ENCODE peak calls at places on chromosomes 6 and 20, in four cellular contexts. A is HCT116, T is Panc1, R is HepG2. D is an unnamed sample.

GRCh38 chr6:53793318-53793975 is 1.4 kb upstream of the LRRC1 start:
- DNase-seq in A (peak), T (peak), R (peak), D (no peak)

GRCh38 chr6:32867022-32867477 is 13.1 kb downstream of the PSMB9 start:
- DNase-seq in A (no peak), T (no peak), R (no peak), D (no peak)

GRCh38 chr20:63624486-63624885 is 2.4 kb downstream of the GMEB2 start:
- DNase-seq in A (no peak), T (no peak), R (peak), D (no peak)

GRCh38 chr6:106913676-106914280 is 60.8 kb downstream of the CD24 start:
- DNase-seq in A (no peak), T (no peak), R (peak), D (no peak)

GRCh38 chr6:136173519-136174507 is 76.3 kb downstream of the MTFR2 start:
- DNase-seq in A (no peak), T (no peak), R (no peak), D (no peak)

GRCh38 chr6:15023448-15023847 is 222.4 kb upstream of the JARID2 start:
- DNase-seq in A (no peak), T (no peak), R (no peak), D (no peak)

GRCh38 chr6:113734886-113735481 is 122.2 kb upstream of the MARCKS start:
- DNase-seq in A (no peak), T (no peak), R (no peak), D (no peak)

GRCh38 chr6:31734703-31735500 is 1.4 kb downstream of the CLIC1 start:
- DNase-seq in A (no peak), T (no peak), R (peak), D (peak)

GRCh38 chr6:21539621-21540100 is 53.9 kb upstream of the SOX4 start:
- DNase-seq in A (no peak), T (no peak), R (no peak), D (no peak)

GRCh38 chr6:17927705-17928104 is 59.7 kb downstream of the KIF13A start:
- DNase-seq in A (no peak), T (no peak), R (no peak), D (no peak)

GRCh38 chr6:150004101-150004782 is 21.1 kb downstream of the RAET1L start:
- DNase-seq in A (no peak), T (no peak), R (no peak), D (no peak)

GRCh38 chr20:5118220-5119142 is 1.3 kb downstream of the PCNA start:
- DNase-seq in A (no peak), T (no peak), R (no peak), D (no peak)

GRCh38 chr6:128725271-128726233 is 157.4 kb upstream of the LAMA2 start:
- DNase-seq in A (peak), T (peak), R (peak), D (peak)

GRCh38 chr6:154675602-154676088 is 57.6 kb upstream of the SCAF8 start:
- DNase-seq in A (peak), T (peak), R (peak), D (peak)

GRCh38 chr6:105713474-105714118 is 310.7 kb upstream of the PREP start:
- DNase-seq in A (peak), T (no peak), R (no peak), D (peak)

GRCh38 chr6:9834233-9834632 is 580.6 kb downstream of the TFAP2A start:
- DNase-seq in A (no peak), T (no peak), R (no peak), D (no peak)
- TF ChIP-seq TCF7L2 in A (no peak), T (no peak), R (no peak), D (no peak)

GRCh38 chr6:165383323-165383722 is 73.9 kb upstream of the C6orf118 start:
- DNase-seq in A (no peak), T (no peak), R (no peak), D (no peak)
- TF ChIP-seq TCF7L2 in A (no peak), T (no peak), R (no peak), D (no peak)

GRCh38 chr6:40159865-40160264 is 225.6 kb upstream of the MOCS1 start:
- DNase-seq in A (no peak), T (no peak), R (no peak), D (no peak)

GRCh38 chr6:40164345-40164755 is 230.1 kb upstream of the MOCS1 start:
- DNase-seq in A (no peak), T (no peak), R (no peak), D (peak)

GRCh38 chr6:40163924-40164323 is 229.7 kb upstream of the MOCS1 start:
- DNase-seq in A (no peak), T (no peak), R (no peak), D (peak)

GRCh38 chr6:40162074-40162473 is 227.8 kb upstream of the MOCS1 start:
- DNase-seq in A (no peak), T (no peak), R (no peak), D (no peak)

GRCh38 chr6:40160826-40161225 is 226.6 kb upstream of the MOCS1 start:
- DNase-seq in A (no peak), T (no peak), R (no peak), D (no peak)
- TF ChIP-seq TCF7L2 in A (no peak), T (no peak), R (no peak), D (no peak)

DNA sequence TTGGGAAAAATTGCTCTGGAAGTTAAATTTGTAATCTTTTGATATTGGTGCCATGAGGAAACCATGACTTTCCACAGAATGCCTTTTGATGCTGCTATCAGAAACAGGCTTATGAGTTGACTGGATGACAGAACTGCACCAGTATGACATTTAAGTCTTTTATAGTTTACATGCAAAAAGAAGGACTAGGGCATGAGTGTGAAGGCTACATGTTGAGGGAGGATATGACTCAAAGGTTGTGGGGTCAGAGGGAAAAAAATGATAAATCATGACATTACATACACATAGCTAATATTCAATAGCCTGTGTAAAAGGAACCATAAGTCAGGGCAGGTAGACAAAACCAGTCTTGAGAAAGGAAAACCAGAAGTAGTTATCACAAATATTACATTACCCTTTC is 182.2 kb downstream of the COL12A1 start:
- DNase-seq in A (no peak), T (no peak), R (no peak), D (no peak)
- TF ChIP-seq TCF7L2 in A (no peak), T (no peak), R (no peak), D (no peak)

GRCh38 chr6:26550250-26550993 is 12.3 kb downstream of the HMGN4 start:
- DNase-seq in A (no peak), T (no peak), R (peak), D (peak)
- TF ChIP-seq TCF7L2 in A (no peak), T (peak), R (no peak), D (no peak)

GRCh38 chr6:628772-629171 is 28.1 kb downstream of the HUS1B start:
- DNase-seq in A (no peak), T (no peak), R (no peak), D (no peak)

GRCh38 chr6:621916-622315 is 35.0 kb downstream of the HUS1B start:
- DNase-seq in A (no peak), T (no peak), R (no peak), D (no peak)

GRCh38 chr6:624979-625378 is 31.9 kb downstream of the HUS1B start:
- DNase-seq in A (no peak), T (no peak), R (no peak), D (no peak)

GRCh38 chr6:622462-622861 is 34.4 kb downstream of the HUS1B start:
- DNase-seq in A (no peak), T (no peak), R (no peak), D (no peak)

GRCh38 chr6:626236-626635 is 30.7 kb downstream of the HUS1B start:
- DNase-seq in A (no peak), T (no peak), R (no peak), D (no peak)
- TF ChIP-seq TCF7L2 in A (no peak), T (no peak), R (no peak), D (no peak)

DNA sequence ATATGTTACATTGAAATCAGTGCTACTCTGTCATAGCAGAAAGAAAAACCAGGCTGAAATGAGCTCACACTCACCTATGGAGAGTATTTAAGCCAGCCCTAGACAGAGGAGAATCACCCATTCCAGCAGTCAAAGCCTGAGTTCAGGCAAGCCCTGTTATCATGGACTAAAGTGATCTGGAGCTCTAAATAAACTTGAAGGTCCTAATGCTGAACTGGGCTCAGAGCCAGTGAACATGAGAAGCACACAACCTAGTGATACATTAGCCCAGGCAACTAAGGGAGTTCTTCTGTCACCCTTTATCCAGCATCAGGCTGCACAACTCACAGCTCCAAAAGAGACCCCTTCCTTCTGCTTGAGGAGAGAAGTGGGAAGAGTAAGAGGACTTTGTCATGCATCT is 425.0 kb downstream of the COL12A1 start:
- DNase-seq in A (no peak), T (no peak), R (no peak), D (no peak)
- TF ChIP-seq TCF7L2 in A (no peak), T (no peak), R (no peak), D (no peak)

DNA sequence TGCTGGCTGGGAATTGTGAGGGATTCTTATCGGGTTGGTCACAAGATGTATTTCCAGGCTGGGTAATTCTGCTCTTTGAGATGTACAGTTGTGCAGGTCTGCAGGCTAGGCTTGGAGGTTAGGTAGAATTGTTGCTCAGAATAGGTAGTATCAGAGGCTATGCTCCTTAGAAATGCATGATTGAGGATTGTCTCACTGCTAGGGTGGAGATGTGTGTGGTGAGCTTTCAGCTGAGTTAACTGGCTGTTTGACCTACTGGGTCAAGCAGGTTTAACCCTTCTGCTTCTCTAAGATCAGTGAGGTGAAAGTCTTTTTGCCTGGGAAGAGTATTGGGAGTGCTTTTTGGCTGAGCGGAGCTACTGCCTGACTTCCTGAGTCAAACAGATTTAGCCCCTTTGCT is 701.1 kb downstream of the UTRN start:
- DNase-seq in A (no peak), T (no peak), R (no peak), D (no peak)
- TF ChIP-seq TCF7L2 in A (no peak), T (no peak), R (no peak), D (no peak)

D was measured in K562.